ENCODE peak calls at places on chromosomes 2 and 18, in six cellular contexts. K is heart left ventricle, H is type B pancreatic cell, P is heart right ventricle, E is A549, U is neural progenitor cell. C is an unnamed sample.

GRCh38 chr2:164671664-164672396 is 50.5 kb upstream of the GRB14 start:
- DNase-seq in K (no peak), H (no peak), P (no peak), E (no peak), U (no peak), C (no peak)

GRCh38 chr18:63322246-63322645 is 2.7 kb upstream of the BCL2 start:
- DNase-seq in K (no peak), H (no peak), P (no peak), E (no peak), U (no peak), C (no peak)

GRCh38 chr2:162317910-162318279 is 589 bp downstream of the IFIH1 start:
- DNase-seq in K (peak), H (no peak), P (no peak), E (no peak), U (no peak), C (no peak)

GRCh38 chr2:112229365-112229764 is 25.5 kb downstream of the ZC3H8 start:
- DNase-seq in K (no peak), H (no peak), P (no peak), E (no peak), U (no peak), C (no peak)

GRCh38 chr2:95267458-95268207 is 6.6 kb upstream of the PROM2 start:
- DNase-seq in K (no peak), H (peak), P (no peak), E (no peak), U (no peak), C (no peak)

GRCh38 chr2:218679119-218679518 is 7.2 kb downstream of the STK36 start:
- DNase-seq in K (no peak), H (no peak), P (no peak), E (no peak), U (no peak), C (no peak)

GRCh38 chr2:120468136-120468535 is 122.2 kb downstream of the INHBB start:
- DNase-seq in K (no peak), H (no peak), P (no peak), E (no peak), U (no peak), C (no peak)

GRCh38 chr2:9112079-9112721 is 94.4 kb upstream of the ASAP2 start:
- DNase-seq in K (no peak), H (no peak), P (no peak), E (peak), U (no peak), C (no peak)

GRCh38 chr2:28906376-28906775 is 11.9 kb downstream of the WDR43 start:
- DNase-seq in K (no peak), H (no peak), P (no peak), E (no peak), U (no peak), C (no peak)

GRCh38 chr2:219292616-219293015 is 13.4 kb downstream of the DNAJB2 start:
- DNase-seq in K (no peak), H (no peak), P (no peak), E (no peak), U (no peak), C (no peak)

GRCh38 chr2:182854405-182855105 is 11.9 kb downstream of the FRZB start:
- DNase-seq in K (no peak), H (no peak), P (no peak), E (no peak), U (peak), C (no peak)

GRCh38 chr2:69214898-69215297 is 172.1 kb downstream of the GFPT1 start:
- DNase-seq in K (peak), H (no peak), P (peak), E (no peak), U (no peak), C (no peak)

GRCh38 chr2:215982465-215982875 is 30.9 kb downstream of the MREG start:
- DNase-seq in K (no peak), H (no peak), P (no peak), E (peak), U (no peak), C (peak)

GRCh38 chr18:49546719-49547273 is 15.1 kb upstream of the LIPG start:
- DNase-seq in K (no peak), H (no peak), P (no peak), E (no peak), U (no peak), C (no peak)

GRCh38 chr2:221137385-221137784 is 434.7 kb downstream of the EPHA4 start:
- DNase-seq in K (no peak), H (no peak), P (no peak), E (no peak), U (no peak), C (no peak)

GRCh38 chr2:108906403-108907077 is 82.5 kb downstream of the EDAR start:
- DNase-seq in K (no peak), H (peak), P (no peak), E (no peak), U (no peak), C (no peak)

GRCh38 chr2:40384714-40385113 is 67.2 kb downstream of the SLC8A1 start:
- DNase-seq in K (no peak), H (no peak), P (no peak), E (no peak), U (no peak), C (no peak)

GRCh38 chr2:71889991-71890684 is 257.5 kb downstream of the CYP26B1 start:
- DNase-seq in K (no peak), H (no peak), P (no peak), E (no peak), U (no peak), C (no peak)

GRCh38 chr2:238498188-238498587 is 71.5 kb downstream of the ASB1 start:
- DNase-seq in K (peak), H (no peak), P (no peak), E (no peak), U (no peak), C (no peak)

GRCh38 chr18:39523281-39523680 is 1957.7 kb upstream of the CELF4 start:
- DNase-seq in K (no peak), H (no peak), P (no peak), E (peak), U (no peak), C (no peak)

GRCh38 chr2:47964722-47965434 is 58.6 kb upstream of the FBXO11 start:
- DNase-seq in K (no peak), H (no peak), P (no peak), E (no peak), U (no peak), C (no peak)

GRCh38 chr18:67199993-67200617 is 316.4 kb downstream of the DSEL start:
- DNase-seq in K (no peak), H (no peak), P (no peak), E (peak), U (peak), C (peak)

DNA sequence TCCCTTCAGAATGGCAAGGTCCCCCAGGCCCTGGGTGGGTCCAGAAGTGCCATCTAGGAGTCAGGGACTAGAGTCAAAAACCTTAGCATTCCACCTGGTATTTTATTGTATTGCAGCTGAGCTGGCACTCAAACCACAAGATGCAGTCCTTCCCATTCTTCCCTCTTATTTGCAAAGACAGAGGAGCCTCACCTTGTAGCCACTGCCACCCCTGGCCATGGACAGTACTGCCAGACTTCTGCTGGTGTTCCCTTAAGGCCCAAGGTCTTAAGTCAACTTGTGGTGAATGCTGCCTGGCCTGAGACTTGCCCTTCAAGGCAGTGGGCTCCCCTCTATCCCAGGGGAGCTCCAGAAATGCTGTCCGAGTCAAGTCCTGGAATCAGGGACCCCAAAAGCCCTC is 6.9 kb downstream of the UGT1A10 start:
- DNase-seq in K (no peak), H (no peak), P (no peak), E (no peak), U (peak), C (no peak)
- TF ChIP-seq CTCF in K (no peak), H (peak), P (no peak), E (no peak), U (peak), C (no peak)

GRCh38 chr2:157302492-157303099 is 23.0 kb downstream of the ERMN start:
- DNase-seq in K (no peak), H (no peak), P (peak), E (peak), U (peak), C (peak)
- TF ChIP-seq CTCF in K (peak), H (peak), P (peak), E (peak), U (peak), C (peak)

DNA sequence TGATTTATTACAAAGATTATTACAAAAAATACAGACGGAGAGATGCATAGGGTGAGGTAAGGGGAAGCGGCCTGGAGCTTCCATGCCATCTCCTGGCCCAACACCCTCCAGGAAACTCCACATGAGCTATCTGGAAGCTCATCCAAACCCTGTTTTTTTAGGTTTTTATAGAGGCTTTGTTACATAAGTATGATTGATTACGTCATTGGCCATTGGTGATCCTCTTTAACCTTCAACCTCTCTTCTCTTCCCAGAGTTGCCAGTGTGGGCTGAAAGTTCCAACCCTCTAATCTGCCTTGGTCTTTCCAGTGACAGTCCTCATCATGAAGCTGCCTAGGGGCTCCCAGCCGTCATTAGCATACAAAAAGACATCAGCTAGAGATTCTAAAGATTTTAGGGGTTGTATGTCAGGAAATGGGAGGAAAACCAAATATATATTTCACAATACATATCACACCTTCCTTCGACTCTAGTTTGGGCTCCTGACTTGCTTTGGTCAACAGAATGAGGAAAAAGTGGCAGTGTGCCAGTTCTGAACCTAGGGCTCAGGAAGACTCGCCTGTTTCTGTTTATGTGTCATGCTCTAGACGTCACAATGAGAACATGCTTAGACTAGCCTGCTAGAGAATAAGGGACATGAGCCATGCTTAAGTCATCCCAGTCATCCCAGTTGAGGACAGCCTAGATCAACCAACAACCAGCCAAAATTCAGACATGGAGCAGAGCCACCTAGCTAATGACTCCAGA is 54.1 kb downstream of the ETAA1 start:
- DNase-seq in K (no peak), H (no peak), P (no peak), E (peak), U (no peak), C (no peak)
- TF ChIP-seq CTCF in K (no peak), H (no peak), P (no peak), E (no peak), U (no peak), C (no peak)

GRCh38 chr2:43169987-43170732 is 56.2 kb downstream of the ZFP36L2 start:
- DNase-seq in K (peak), H (no peak), P (no peak), E (no peak), U (peak), C (peak)
- TF ChIP-seq CTCF in K (peak), H (peak), P (peak), E (peak), U (peak), C (peak)

GRCh38 chr2:200659410-200659809 is 73.6 kb downstream of the AOX1 start:
- DNase-seq in K (no peak), H (no peak), P (no peak), E (no peak), U (no peak), C (no peak)

GRCh38 chr2:200654823-200655222 is 69.0 kb downstream of the AOX1 start:
- DNase-seq in K (no peak), H (no peak), P (no peak), E (no peak), U (no peak), C (no peak)

GRCh38 chr2:200655918-200656580 is 70.2 kb downstream of the AOX1 start:
- DNase-seq in K (no peak), H (no peak), P (no peak), E (no peak), U (no peak), C (no peak)

GRCh38 chr2:200661477-200661876 is 75.7 kb downstream of the AOX1 start:
- DNase-seq in K (no peak), H (no peak), P (no peak), E (no peak), U (no peak), C (no peak)

DNA sequence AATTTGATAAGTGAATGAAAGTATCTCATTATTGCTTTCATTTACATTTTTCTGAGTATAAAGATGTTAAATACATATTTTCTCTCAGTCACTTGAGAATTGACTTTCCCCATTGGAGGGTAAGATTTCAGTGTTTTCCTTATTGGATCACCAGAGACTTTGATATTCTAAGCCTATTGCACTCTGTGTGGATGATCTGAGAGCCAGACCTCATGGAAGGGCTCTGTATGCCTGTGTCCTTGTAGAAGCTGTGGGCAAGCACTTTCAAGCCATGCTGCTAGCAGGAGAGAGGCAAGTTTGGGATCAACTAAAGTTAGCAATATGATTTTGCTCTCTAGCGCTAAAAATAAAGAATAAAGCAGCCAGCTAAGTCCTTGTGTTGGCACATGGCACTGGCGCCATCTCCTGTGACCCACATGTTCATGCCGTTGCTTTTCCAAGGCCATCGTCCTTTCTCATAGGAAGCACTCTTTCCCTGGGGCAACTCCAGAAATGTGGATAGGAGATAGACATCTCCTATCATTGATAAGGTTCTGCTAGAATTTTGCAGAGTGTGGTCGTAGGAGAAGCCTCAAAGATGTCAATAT is 72.6 kb downstream of the AOX1 start:
- DNase-seq in K (no peak), H (no peak), P (no peak), E (no peak), U (peak), C (no peak)
- TF ChIP-seq CTCF in K (peak), H (no peak), P (peak), E (peak), U (peak), C (no peak)

GRCh38 chr2:175176624-175177023 is 4.9 kb downstream of the ATP5MC3 start:
- DNase-seq in K (no peak), H (no peak), P (no peak), E (no peak), U (no peak), C (no peak)

GRCh38 chr2:175170679-175171304 is 2.8 kb upstream of the ATF2 start:
- DNase-seq in K (no peak), H (no peak), P (no peak), E (no peak), U (no peak), C (no peak)

GRCh38 chr2:175175320-175175719 is 6.2 kb downstream of the ATP5MC3 start:
- DNase-seq in K (no peak), H (no peak), P (no peak), E (no peak), U (no peak), C (no peak)

GRCh38 chr2:175180701-175181103 is 808 bp downstream of the ATP5MC3 start:
- DNase-seq in K (no peak), H (no peak), P (peak), E (peak), U (no peak), C (peak)

GRCh38 chr2:175175896-175176295 is 5.6 kb downstream of the ATP5MC3 start:
- DNase-seq in K (no peak), H (no peak), P (no peak), E (no peak), U (no peak), C (no peak)
- TF ChIP-seq CTCF in K (no peak), H (no peak), P (no peak), E (no peak), U (no peak), C (no peak)

GRCh38 chr2:134785659-134786058 is 52.8 kb upstream of the ACMSD start:
- DNase-seq in K (no peak), H (no peak), P (no peak), E (no peak), U (no peak), C (no peak)

GRCh38 chr2:134791606-134792005 is 46.8 kb upstream of the ACMSD start:
- DNase-seq in K (no peak), H (no peak), P (no peak), E (no peak), U (no peak), C (no peak)

GRCh38 chr2:134792147-134792546 is 46.3 kb upstream of the ACMSD start:
- DNase-seq in K (no peak), H (no peak), P (no peak), E (no peak), U (no peak), C (no peak)

GRCh38 chr2:134788417-134788816 is 50.0 kb upstream of the ACMSD start:
- DNase-seq in K (no peak), H (no peak), P (no peak), E (no peak), U (no peak), C (no peak)

DNA sequence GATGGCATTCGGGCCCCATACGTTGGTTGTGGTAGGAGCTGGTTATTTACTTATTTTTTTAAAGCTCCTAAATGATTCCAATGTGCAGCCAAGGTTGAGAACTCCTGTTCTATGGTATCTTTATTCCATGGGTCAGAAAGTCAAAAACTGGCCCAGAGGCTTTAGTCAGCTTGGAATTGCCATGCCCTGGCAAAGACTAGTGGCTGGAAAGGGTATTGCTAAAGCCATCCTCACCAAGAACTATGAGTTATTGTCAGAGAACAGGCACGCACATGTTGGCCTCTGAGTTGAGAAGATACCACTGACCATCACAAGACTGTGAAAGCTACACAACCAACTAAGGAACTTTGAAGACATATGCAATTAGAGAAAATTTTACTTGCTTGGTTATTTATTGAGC is 47.9 kb upstream of the ACMSD start:
- DNase-seq in K (no peak), H (no peak), P (no peak), E (no peak), U (no peak), C (no peak)
- TF ChIP-seq CTCF in K (no peak), H (peak), P (no peak), E (no peak), U (peak), C (no peak)

C was measured in GM20000.